ENCODE peak calls at places on chromosomes 1 and 21, in six cellular contexts. Y is stimulated activated CD8-positive, alpha-beta memory T cell treated with anti-CD3 and anti-CD28 coated beads, Interleukin-4, amount 100 ng/mL, for 24 hours; J is osteocyte; D is stimulated activated CD4-positive, alpha-beta T cell treated with anti-CD3 and anti-CD28 coated beads, Interleukin-2, amount 100 ng/mL, for 24 hours; B is activated CD8-positive, alpha-beta memory T cell treated with anti-CD3 and anti-CD28 coated beads for 4 hours; V is T-helper 9 cell. N is an unnamed sample.

GRCh38 chr1:160961419-160961818 is 6.8 kb upstream of the ITLN2 start:
- DNase-seq in Y (no peak), J (no peak), D (no peak), B (no peak), V (no peak), N (no peak)

GRCh38 chr1:167105150-167105840 is 11.4 kb downstream of the STYXL2 start:
- DNase-seq in Y (no peak), J (no peak), D (no peak), B (no peak), V (no peak), N (no peak)

GRCh38 chr1:17965515-17966100 is 142.0 kb upstream of the IGSF21 start:
- DNase-seq in Y (no peak), J (no peak), D (no peak), B (no peak), V (no peak), N (no peak)

GRCh38 chr1:154463512-154463990 is 38.5 kb upstream of the TDRD10 start:
- DNase-seq in Y (peak), J (no peak), D (peak), B (no peak), V (peak), N (peak)

GRCh38 chr21:35178812-35179211 is 129.7 kb upstream of the RUNX1 start:
- DNase-seq in Y (no peak), J (no peak), D (no peak), B (no peak), V (no peak), N (no peak)

GRCh38 chr1:221947731-221948130 is 205.8 kb upstream of the DUSP10 start:
- DNase-seq in Y (no peak), J (no peak), D (no peak), B (no peak), V (no peak), N (no peak)

GRCh38 chr1:109490029-109490933 is 3.6 kb upstream of the CYB561D1 start:
- DNase-seq in Y (peak), J (peak), D (peak), B (peak), V (peak), N (peak)

GRCh38 chr1:225735252-225736149 is 42.1 kb upstream of the SRP9 start:
- DNase-seq in Y (no peak), J (peak), D (no peak), B (no peak), V (no peak), N (no peak)

GRCh38 chr1:117611894-117612481 is 6.1 kb downstream of the TENT5C start:
- DNase-seq in Y (no peak), J (no peak), D (no peak), B (no peak), V (no peak), N (no peak)

GRCh38 chr1:3625151-3625907 is 514 bp downstream of the TPRG1L start:
- DNase-seq in Y (no peak), J (no peak), D (peak), B (no peak), V (no peak), N (no peak)

GRCh38 chr1:87007323-87007722 is 92.9 kb downstream of the HS2ST1 start:
- DNase-seq in Y (no peak), J (no peak), D (no peak), B (no peak), V (no peak), N (no peak)

GRCh38 chr1:2001773-2002411 is 1.7 kb downstream of the CFAP74 start:
- DNase-seq in Y (no peak), J (no peak), D (no peak), B (no peak), V (no peak), N (no peak)

GRCh38 chr1:152886090-152886489 is 8.0 kb downstream of the SMCP start:
- DNase-seq in Y (no peak), J (no peak), D (no peak), B (no peak), V (no peak), N (no peak)

GRCh38 chr1:65792671-65793358 is at the start of gene PDE4B:
- DNase-seq in Y (no peak), J (no peak), D (peak), B (no peak), V (no peak), N (no peak)

GRCh38 chr1:31752952-31753351 is 11.2 kb downstream of the ADGRB2 start:
- DNase-seq in Y (no peak), J (no peak), D (no peak), B (no peak), V (no peak), N (no peak)

GRCh38 chr21:23452384-23453083 is 2154.7 kb downstream of the MRPL39 start:
- DNase-seq in Y (no peak), J (no peak), D (peak), B (no peak), V (no peak), N (no peak)

GRCh38 chr1:208081972-208082371 is 162.2 kb downstream of the PLXNA2 start:
- DNase-seq in Y (no peak), J (no peak), D (no peak), B (no peak), V (no peak), N (no peak)

GRCh38 chr1:222276062-222276461 is 271.8 kb downstream of the HHIPL2 start:
- DNase-seq in Y (no peak), J (no peak), D (no peak), B (no peak), V (no peak), N (no peak)

GRCh38 chr21:41141031-41141457 is 26.9 kb upstream of the BACE2 start:
- DNase-seq in Y (no peak), J (no peak), D (no peak), B (no peak), V (no peak), N (no peak)

GRCh38 chr1:115170972-115171392 is 81.7 kb upstream of the TSPAN2 start:
- DNase-seq in Y (no peak), J (no peak), D (no peak), B (no peak), V (no peak), N (no peak)

GRCh38 chr1:190477687-190478192 is at the start of gene BRINP3:
- DNase-seq in Y (no peak), J (no peak), D (no peak), B (no peak), V (no peak), N (no peak)

GRCh38 chr21:15749045-15749867 is 19.5 kb downstream of the USP25 start:
- DNase-seq in Y (no peak), J (no peak), D (no peak), B (no peak), V (no peak), N (no peak)

GRCh38 chr1:238642231-238642630 is 744.1 kb upstream of the CHRM3 start:
- DNase-seq in Y (no peak), J (no peak), D (no peak), B (no peak), V (no peak), N (no peak)

GRCh38 chr1:19975423-19976193 is 3.8 kb downstream of the PLA2G2A start:
- DNase-seq in Y (no peak), J (peak), D (no peak), B (no peak), V (no peak), N (peak)

GRCh38 chr1:235663628-235664027 is 14.0 kb upstream of the GNG4 start:
- DNase-seq in Y (no peak), J (no peak), D (no peak), B (no peak), V (no peak), N (no peak)

GRCh38 chr1:23923592-23924495 is 10.7 kb upstream of the CNR2 start:
- DNase-seq in Y (no peak), J (no peak), D (no peak), B (no peak), V (no peak), N (no peak)

GRCh38 chr21:42527489-42528158 is 14.0 kb downstream of the SLC37A1 start:
- DNase-seq in Y (no peak), J (no peak), D (peak), B (no peak), V (peak), N (peak)

GRCh38 chr1:234140388-234140787 is 232.9 kb upstream of the COA6 start:
- DNase-seq in Y (no peak), J (no peak), D (no peak), B (no peak), V (no peak), N (no peak)

GRCh38 chr1:57485643-57486042 is 61.8 kb upstream of the DAB1 start:
- DNase-seq in Y (no peak), J (no peak), D (no peak), B (no peak), V (no peak), N (no peak)

GRCh38 chr1:78577257-78578100 is 42.8 kb upstream of the IFI44L start:
- DNase-seq in Y (no peak), J (no peak), D (no peak), B (no peak), V (no peak), N (no peak)

GRCh38 chr1:154943649-154944421 is 7.3 kb upstream of the PMVK start:
- DNase-seq in Y (no peak), J (no peak), D (peak), B (no peak), V (no peak), N (peak)

GRCh38 chr1:197876894-197877293 is 25.5 kb upstream of the C1orf53 start:
- DNase-seq in Y (no peak), J (no peak), D (no peak), B (no peak), V (no peak), N (no peak)

N was measured in activated CD4-positive, alpha-beta memory T cell treated with anti-CD3 and anti-CD28 coated beads, Interleukin-2, amount 10 ng/mL, durations not matched to agents 7 days and 5 days.